ENCODE peak calls at places on chromosomes 4 and X, in six cellular contexts. One of them, this sample, is unnamed.
A peak's percentile ranks its signal among the peaks of the same experiment; 100 is the strongest.

GRCh38 chr4:112125416-112125815 is 19.8 kb upstream of the FAM241A start:
- DNase-seq in lower leg skin: no peak
- DNase-seq in esophagus muscularis mucosa: no peak
- DNase-seq in endothelial cell of umbilical vein: no peak
- DNase-seq in H54: no peak
- DNase-seq in testis: no peak
- DNase-seq in this sample: no peak

GRCh38 chr4:162015090-162015489 is 148.7 kb downstream of the FSTL5 start:
- DNase-seq in lower leg skin: no peak
- DNase-seq in esophagus muscularis mucosa: no peak
- DNase-seq in endothelial cell of umbilical vein: peak; percentile 14
- DNase-seq in H54: no peak
- DNase-seq in testis: no peak
- DNase-seq in this sample: no peak

GRCh38 chr4:144715230-144715629 is 69.3 kb downstream of the HHIP start:
- DNase-seq in lower leg skin: no peak
- DNase-seq in esophagus muscularis mucosa: no peak
- DNase-seq in endothelial cell of umbilical vein: no peak
- DNase-seq in H54: no peak
- DNase-seq in testis: no peak
- DNase-seq in this sample: no peak

GRCh38 chr4:131427000-131427399 is 1722.1 kb upstream of the PCDH10 start:
- DNase-seq in lower leg skin: no peak
- DNase-seq in esophagus muscularis mucosa: no peak
- DNase-seq in endothelial cell of umbilical vein: no peak
- DNase-seq in H54: no peak
- DNase-seq in testis: no peak
- DNase-seq in this sample: no peak

GRCh38 chr4:131441004-131441688 is 1707.9 kb upstream of the PCDH10 start:
- DNase-seq in lower leg skin: no peak
- DNase-seq in esophagus muscularis mucosa: no peak
- DNase-seq in endothelial cell of umbilical vein: no peak
- DNase-seq in H54: no peak
- DNase-seq in testis: no peak
- DNase-seq in this sample: no peak

GRCh38 chrX:112786076-112786475 is 54.6 kb downstream of the AMOT start:
- DNase-seq in lower leg skin: no peak
- DNase-seq in esophagus muscularis mucosa: no peak
- DNase-seq in endothelial cell of umbilical vein: no peak
- DNase-seq in H54: no peak
- DNase-seq in testis: no peak
- DNase-seq in this sample: no peak

GRCh38 chr4:72909461-72909860 is 160.1 kb downstream of the COX18 start:
- DNase-seq in lower leg skin: no peak
- DNase-seq in esophagus muscularis mucosa: no peak
- DNase-seq in endothelial cell of umbilical vein: no peak
- DNase-seq in H54: no peak
- DNase-seq in testis: peak; percentile 31
- DNase-seq in this sample: no peak

GRCh38 chr4:102598759-102599379 is 97.7 kb downstream of the NFKB1 start:
- DNase-seq in lower leg skin: no peak
- DNase-seq in esophagus muscularis mucosa: no peak
- DNase-seq in endothelial cell of umbilical vein: no peak
- DNase-seq in H54: no peak
- DNase-seq in testis: no peak
- DNase-seq in this sample: no peak

GRCh38 chr4:2787230-2788100 is 5.4 kb upstream of the SH3BP2 start:
- DNase-seq in lower leg skin: peak; percentile 37
- DNase-seq in esophagus muscularis mucosa: no peak
- DNase-seq in endothelial cell of umbilical vein: no peak
- DNase-seq in H54: no peak
- DNase-seq in testis: peak; percentile 66
- DNase-seq in this sample: no peak

GRCh38 chr4:14149469-14150030 is 522.0 kb upstream of the BOD1L1 start:
- DNase-seq in lower leg skin: no peak
- DNase-seq in esophagus muscularis mucosa: no peak
- DNase-seq in endothelial cell of umbilical vein: no peak
- DNase-seq in H54: no peak
- DNase-seq in testis: no peak
- DNase-seq in this sample: no peak

GRCh38 chrX:53831662-53832635 is 145.4 kb upstream of the HUWE1 start:
- DNase-seq in lower leg skin: no peak
- DNase-seq in esophagus muscularis mucosa: no peak
- DNase-seq in endothelial cell of umbilical vein: peak; percentile 44
- DNase-seq in H54: no peak
- DNase-seq in testis: peak; percentile 42
- DNase-seq in this sample: no peak

GRCh38 chrX:135346975-135347374 is 37.7 kb downstream of the ETDC start:
- DNase-seq in lower leg skin: no peak
- DNase-seq in esophagus muscularis mucosa: no peak
- DNase-seq in endothelial cell of umbilical vein: no peak
- DNase-seq in H54: no peak
- DNase-seq in testis: no peak
- DNase-seq in this sample: no peak

GRCh38 chr4:17168571-17168970 is 270.1 kb upstream of the LDB2 start:
- DNase-seq in lower leg skin: no peak
- DNase-seq in esophagus muscularis mucosa: no peak
- DNase-seq in endothelial cell of umbilical vein: peak; percentile 84
- DNase-seq in H54: no peak
- DNase-seq in testis: peak; percentile 16
- DNase-seq in this sample: no peak

GRCh38 chrX:18789916-18790315 is 82.5 kb downstream of the PPEF1 start:
- DNase-seq in lower leg skin: no peak
- DNase-seq in esophagus muscularis mucosa: no peak
- DNase-seq in endothelial cell of umbilical vein: no peak
- DNase-seq in H54: no peak
- DNase-seq in testis: no peak
- DNase-seq in this sample: no peak

GRCh38 chr4:163701915-163702314 is 207.4 kb downstream of the TMA16 start:
- DNase-seq in lower leg skin: no peak
- DNase-seq in esophagus muscularis mucosa: no peak
- DNase-seq in endothelial cell of umbilical vein: no peak
- DNase-seq in H54: no peak
- DNase-seq in testis: no peak
- DNase-seq in this sample: no peak

GRCh38 chr4:4216668-4217067 is 10.1 kb downstream of the OTOP1 start:
- DNase-seq in lower leg skin: no peak
- DNase-seq in esophagus muscularis mucosa: peak; percentile 77
- DNase-seq in endothelial cell of umbilical vein: no peak
- DNase-seq in H54: peak; percentile 23
- DNase-seq in testis: no peak
- DNase-seq in this sample: no peak

GRCh38 chrX:138026211-138026610 is 460.3 kb downstream of the ZIC3 start:
- DNase-seq in lower leg skin: no peak
- DNase-seq in esophagus muscularis mucosa: no peak
- DNase-seq in endothelial cell of umbilical vein: no peak
- DNase-seq in H54: no peak
- DNase-seq in testis: no peak
- DNase-seq in this sample: no peak

GRCh38 chr4:10643600-10644425 is 40.8 kb downstream of the CLNK start:
- DNase-seq in lower leg skin: no peak
- DNase-seq in esophagus muscularis mucosa: no peak
- DNase-seq in endothelial cell of umbilical vein: no peak
- DNase-seq in H54: no peak
- DNase-seq in testis: no peak
- DNase-seq in this sample: no peak

GRCh38 chr4:48909697-48910096 is 3.1 kb upstream of the OCIAD2 start:
- DNase-seq in lower leg skin: no peak
- DNase-seq in esophagus muscularis mucosa: no peak
- DNase-seq in endothelial cell of umbilical vein: peak; percentile 93
- DNase-seq in H54: peak; percentile 70
- DNase-seq in testis: no peak
- DNase-seq in this sample: no peak

GRCh38 chr4:78638324-78639172 is 87.0 kb downstream of the ANXA3 start:
- DNase-seq in lower leg skin: no peak
- DNase-seq in esophagus muscularis mucosa: no peak
- DNase-seq in endothelial cell of umbilical vein: no peak
- DNase-seq in H54: no peak
- DNase-seq in testis: no peak
- DNase-seq in this sample: no peak

GRCh38 chr4:25486171-25486570 is 109.1 kb downstream of the ANAPC4 start:
- DNase-seq in lower leg skin: no peak
- DNase-seq in esophagus muscularis mucosa: no peak
- DNase-seq in endothelial cell of umbilical vein: peak; percentile 90
- DNase-seq in H54: no peak
- DNase-seq in testis: no peak
- DNase-seq in this sample: no peak

GRCh38 chr4:51842554-51843308 is at the start of gene DCUN1D4:
- DNase-seq in lower leg skin: peak; percentile 100
- DNase-seq in esophagus muscularis mucosa: peak; percentile 100
- DNase-seq in endothelial cell of umbilical vein: peak; percentile 100
- DNase-seq in H54: peak; percentile 89
- DNase-seq in testis: peak; percentile 100
- DNase-seq in this sample: peak; percentile 100
- TF ChIP-seq POLR2A in lower leg skin: no peak
- TF ChIP-seq POLR2A in esophagus muscularis mucosa: peak; percentile 69
- TF ChIP-seq POLR2A in endothelial cell of umbilical vein: no peak
- TF ChIP-seq POLR2A in H54: peak; percentile 74
- TF ChIP-seq POLR2A in testis: peak; percentile 49
- TF ChIP-seq POLR2A in this sample: peak; percentile 83

GRCh38 chrX:1491851-1492349 is 39.2 kb upstream of the ASMTL start:
- DNase-seq in lower leg skin: no peak
- DNase-seq in esophagus muscularis mucosa: no peak
- DNase-seq in endothelial cell of umbilical vein: no peak
- DNase-seq in H54: no peak
- DNase-seq in testis: peak; percentile 37
- DNase-seq in this sample: no peak

GRCh38 chrX:1492421-1493012 is 39.8 kb upstream of the ASMTL start:
- DNase-seq in lower leg skin: no peak
- DNase-seq in esophagus muscularis mucosa: no peak
- DNase-seq in endothelial cell of umbilical vein: no peak
- DNase-seq in H54: no peak
- DNase-seq in testis: no peak
- DNase-seq in this sample: no peak

GRCh38 chrX:1496076-1496475 is 40.9 kb downstream of the P2RY8 start:
- DNase-seq in lower leg skin: no peak
- DNase-seq in esophagus muscularis mucosa: no peak
- DNase-seq in endothelial cell of umbilical vein: no peak
- DNase-seq in H54: no peak
- DNase-seq in testis: no peak
- DNase-seq in this sample: no peak

GRCh38 chrX:1493317-1493856 is 40.7 kb upstream of the ASMTL start:
- DNase-seq in lower leg skin: no peak
- DNase-seq in esophagus muscularis mucosa: no peak
- DNase-seq in endothelial cell of umbilical vein: no peak
- DNase-seq in H54: no peak
- DNase-seq in testis: no peak
- DNase-seq in this sample: no peak

DNA sequence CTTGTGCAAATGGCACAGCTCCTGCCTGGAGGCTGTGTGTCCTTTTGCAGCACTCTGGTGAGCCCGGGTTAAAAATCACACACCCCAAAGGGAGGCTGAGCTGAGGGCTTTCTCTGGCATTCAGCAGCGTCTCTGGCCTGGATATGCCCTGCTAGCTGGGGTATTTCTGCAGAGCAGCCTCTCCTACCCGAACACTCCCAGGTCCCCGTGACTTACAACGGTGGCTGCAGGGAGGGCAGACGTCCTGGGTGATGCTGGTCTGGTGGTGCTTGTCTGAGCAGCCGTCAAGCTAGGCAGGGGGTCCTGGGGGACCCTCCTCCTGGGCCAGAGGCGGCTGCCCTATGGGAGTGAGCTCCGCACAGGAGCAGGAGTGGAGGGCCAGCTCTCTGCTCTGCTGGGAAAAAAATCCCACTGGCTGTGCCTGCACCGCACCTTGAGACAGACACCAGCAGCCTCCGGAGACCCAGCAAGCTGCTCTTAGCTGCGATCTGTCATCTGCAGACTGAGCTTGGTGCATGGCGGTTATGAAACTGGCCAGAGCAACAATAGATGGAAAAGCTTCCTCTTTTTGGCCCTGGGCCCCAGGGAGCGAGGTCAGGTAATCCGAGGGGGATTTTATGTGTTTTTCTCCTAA is 41.3 kb upstream of the ASMTL start:
- DNase-seq in lower leg skin: no peak
- DNase-seq in esophagus muscularis mucosa: no peak
- DNase-seq in endothelial cell of umbilical vein: no peak
- DNase-seq in H54: no peak
- DNase-seq in testis: no peak
- DNase-seq in this sample: no peak
- TF ChIP-seq POLR2A in lower leg skin: no peak
- TF ChIP-seq POLR2A in esophagus muscularis mucosa: no peak
- TF ChIP-seq POLR2A in endothelial cell of umbilical vein: no peak
- TF ChIP-seq POLR2A in H54: no peak
- TF ChIP-seq POLR2A in testis: no peak
- TF ChIP-seq POLR2A in this sample: no peak

DNA sequence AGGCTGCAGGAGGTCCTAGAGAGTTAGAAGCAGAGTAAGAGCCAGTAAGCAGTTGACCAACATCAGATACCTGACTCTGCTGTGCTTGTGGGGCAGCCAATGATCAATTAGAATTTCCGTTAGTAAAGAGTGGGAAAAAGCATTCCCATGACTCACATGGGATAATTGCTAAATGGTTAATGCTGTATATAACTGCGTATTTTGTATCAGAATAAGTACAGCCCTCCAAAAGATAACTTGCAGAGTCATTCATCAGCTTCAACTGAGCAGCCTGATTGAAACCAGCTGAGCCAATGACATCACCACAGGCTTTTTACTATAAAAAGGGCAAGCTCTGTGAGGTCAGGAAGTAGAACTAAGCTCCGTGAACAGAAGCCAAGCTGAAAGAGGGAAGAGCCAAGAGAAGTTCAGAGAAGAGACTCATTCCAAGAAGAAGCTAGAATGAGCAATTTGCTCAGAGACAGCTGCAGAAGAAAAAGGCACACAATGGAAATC is 67.9 kb downstream of the PPP3CA start:
- DNase-seq in lower leg skin: peak; percentile 59
- DNase-seq in esophagus muscularis mucosa: no peak
- DNase-seq in endothelial cell of umbilical vein: peak; percentile 67
- DNase-seq in H54: no peak
- DNase-seq in testis: peak; percentile 62
- DNase-seq in this sample: no peak
- TF ChIP-seq POLR2A in lower leg skin: no peak
- TF ChIP-seq POLR2A in esophagus muscularis mucosa: no peak
- TF ChIP-seq POLR2A in endothelial cell of umbilical vein: no peak
- TF ChIP-seq POLR2A in H54: no peak
- TF ChIP-seq POLR2A in testis: no peak
- TF ChIP-seq POLR2A in this sample: no peak

GRCh38 chr4:139083533-139084424 is 68.2 kb downstream of the NOCT start:
- DNase-seq in lower leg skin: peak; percentile 83
- DNase-seq in esophagus muscularis mucosa: peak; percentile 95
- DNase-seq in endothelial cell of umbilical vein: peak; percentile 91
- DNase-seq in H54: peak; percentile 28
- DNase-seq in testis: peak; percentile 95
- DNase-seq in this sample: peak; percentile 89

GRCh38 chr4:139082750-139083532 is 67.4 kb downstream of the NOCT start:
- DNase-seq in lower leg skin: peak; percentile 98
- DNase-seq in esophagus muscularis mucosa: peak; percentile 99
- DNase-seq in endothelial cell of umbilical vein: peak; percentile 99
- DNase-seq in H54: peak; percentile 76
- DNase-seq in testis: peak; percentile 99
- DNase-seq in this sample: peak; percentile 94

GRCh38 chr4:139085141-139085540 is 69.6 kb downstream of the NOCT start:
- DNase-seq in lower leg skin: no peak
- DNase-seq in esophagus muscularis mucosa: no peak
- DNase-seq in endothelial cell of umbilical vein: peak; percentile 52
- DNase-seq in H54: no peak
- DNase-seq in testis: no peak
- DNase-seq in this sample: no peak

GRCh38 chr4:139078926-139079325 is 63.3 kb downstream of the NOCT start:
- DNase-seq in lower leg skin: no peak
- DNase-seq in esophagus muscularis mucosa: no peak
- DNase-seq in endothelial cell of umbilical vein: no peak
- DNase-seq in H54: no peak
- DNase-seq in testis: no peak
- DNase-seq in this sample: no peak

GRCh38 chr4:139084425-139085093 is 69.0 kb downstream of the NOCT start:
- DNase-seq in lower leg skin: no peak
- DNase-seq in esophagus muscularis mucosa: no peak
- DNase-seq in endothelial cell of umbilical vein: no peak
- DNase-seq in H54: peak; percentile 24
- DNase-seq in testis: no peak
- DNase-seq in this sample: no peak
- TF ChIP-seq POLR2A in lower leg skin: no peak
- TF ChIP-seq POLR2A in esophagus muscularis mucosa: no peak
- TF ChIP-seq POLR2A in endothelial cell of umbilical vein: peak; percentile 12
- TF ChIP-seq POLR2A in H54: no peak
- TF ChIP-seq POLR2A in testis: no peak
- TF ChIP-seq POLR2A in this sample: no peak

This sample was measured in ovary.